ENCODE peak calls at places on chromosome 9, in six cellular contexts. H is ureter; J is midbrain; L is stimulated activated CD8-positive, alpha-beta memory T cell treated with anti-CD3 and anti-CD28 coated beads, Interleukin-4, amount 100 ng/mL, for 24 hours; Z is fibroblast of the conjunctiva; A is fibroblast of mammary gland. X is an unnamed sample.

GRCh38 chr9:124697326-124698200 is 73.5 kb downstream of the NR6A1 start:
- DNase-seq in H (no peak), J (no peak), L (no peak), Z (no peak), A (peak; percentile 57), X (no peak)

GRCh38 chr9:26975728-26976707 is 19.8 kb downstream of the IFT74 start:
- DNase-seq in H (no peak), J (no peak), L (no peak), Z (peak; percentile 5), A (peak; percentile 73), X (peak; percentile 10)

GRCh38 chr9:4235951-4236804 is 63.7 kb downstream of the GLIS3 start:
- DNase-seq in H (no peak), J (peak; percentile 41), L (no peak), Z (no peak), A (peak; percentile 67), X (peak; percentile 66)

GRCh38 chr9:70257991-70258691 is 637 bp upstream of the SMC5 start:
- DNase-seq in H (peak; percentile 66), J (peak; percentile 58), L (no peak), Z (peak; percentile 10), A (peak; percentile 38), X (peak; percentile 51)

GRCh38 chr9:93721417-93721965 is 145.1 kb downstream of the PHF2 start:
- DNase-seq in H (no peak), J (no peak), L (no peak), Z (no peak), A (no peak), X (no peak)

GRCh38 chr9:126763130-126763764 is 41.6 kb upstream of the ZBTB43 start:
- DNase-seq in H (no peak), J (no peak), L (no peak), Z (no peak), A (no peak), X (peak; percentile 19)

GRCh38 chr9:96048954-96049831 is 173.7 kb downstream of the ERCC6L2 start:
- DNase-seq in H (no peak), J (peak; percentile 91), L (no peak), Z (no peak), A (no peak), X (no peak)

GRCh38 chr9:128936171-128936865 is 11.1 kb downstream of the DOLK start:
- DNase-seq in H (no peak), J (no peak), L (no peak), Z (no peak), A (no peak), X (no peak)

GRCh38 chr9:16718296-16718695 is 152.2 kb downstream of the BNC2 start:
- DNase-seq in H (no peak), J (no peak), L (no peak), Z (no peak), A (peak; percentile 82), X (no peak)

GRCh38 chr9:107215381-107215780 is 67.7 kb upstream of the RAD23B start:
- DNase-seq in H (no peak), J (no peak), L (no peak), Z (no peak), A (peak; percentile 42), X (peak; percentile 49)

GRCh38 chr9:97845130-97845529 is 7.9 kb upstream of the FOXE1 start:
- DNase-seq in H (no peak), J (no peak), L (no peak), Z (no peak), A (peak; percentile 10), X (no peak)

GRCh38 chr9:19085295-19085694 is 17.4 kb downstream of the HAUS6 start:
- DNase-seq in H (no peak), J (no peak), L (no peak), Z (no peak), A (peak; percentile 18), X (peak; percentile 6)

GRCh38 chr9:137876781-137877386 is 698 bp upstream of the CACNA1B start:
- DNase-seq in H (no peak), J (no peak), L (no peak), Z (no peak), A (no peak), X (peak; percentile 7)